ENCODE peak calls at places on chromosomes 12 and 14, in seven cellular contexts. I is activated effector memory CD4-positive, alpha-beta T cell treated with anti-CD3 and anti-CD28 coated beads, Interleukin-2, amount 50 U/mL, for 16 hours; K is B cell; P is EL; C is NCI-H1417; U is T-helper 2 cell; W is aorta. T is an unnamed sample.
A peak's percentile ranks its signal among the peaks of the same experiment; 100 is the strongest.

GRCh38 chr12:51122844-51123243 is 39.4 kb upstream of the CSRNP2 start:
- DNase-seq in W (no peak), U (no peak), K (no peak), C (no peak), I (no peak), P (no peak), T (no peak)

GRCh38 chr14:101196051-101196450 is 292.5 kb upstream of the RTL1 start:
- DNase-seq in C (no peak), K (no peak), I (peak; percentile 5), P (no peak), U (no peak), W (no peak), T (no peak)

GRCh38 chr14:58765375-58765774 is 127.6 kb downstream of the DACT1 start:
- DNase-seq in I (no peak), P (no peak), U (no peak), K (no peak), W (no peak), C (no peak), T (no peak)

GRCh38 chr12:83036847-83037246 is 350.1 kb downstream of the TMTC2 start:
- DNase-seq in K (no peak), W (no peak), P (no peak), I (no peak), U (no peak), C (no peak), T (no peak)

GRCh38 chr14:68379510-68380303 is 413.2 kb downstream of the ZFP36L1 start:
- DNase-seq in C (peak; percentile 87), I (peak; percentile 68), P (no peak), K (no peak), U (peak; percentile 20), W (no peak), T (no peak)

GRCh38 chr14:22305563-22306127 is 283.4 kb downstream of the DAD1 start:
- DNase-seq in C (no peak), U (peak; percentile 30), I (no peak), K (no peak), W (no peak), P (no peak), T (no peak)

GRCh38 chr14:23094666-23095195 is at the start of gene ACIN1:
- DNase-seq in I (peak; percentile 89), P (peak; percentile 89), C (no peak), W (peak; percentile 100), K (peak; percentile 86), U (peak; percentile 90), T (peak; percentile 87)

GRCh38 chr12:52976574-52977071 is 27.7 kb downstream of the KRT18 start:
- DNase-seq in K (no peak), P (peak; percentile 89), W (no peak), U (no peak), C (no peak), I (no peak), T (no peak)

GRCh38 chr12:132657004-132657727 is 30.0 kb downstream of the POLE start:
- DNase-seq in U (no peak), K (no peak), W (peak; percentile 9), C (no peak), I (no peak), P (no peak), T (peak; percentile 11)

GRCh38 chr14:59831121-59831730 is 39.4 kb downstream of the RTN1 start:
- DNase-seq in K (no peak), U (no peak), W (no peak), P (no peak), I (no peak), C (no peak), T (no peak)

GRCh38 chr12:27193854-27194544 is 50.1 kb upstream of the STK38L start:
- DNase-seq in K (no peak), P (peak; percentile 79), U (no peak), W (peak; percentile 85), I (no peak), C (no peak), T (peak; percentile 80)

GRCh38 chr14:88553886-88554457 is 835 bp downstream of the PTPN21 start:
- DNase-seq in U (no peak), C (no peak), I (no peak), P (peak; percentile 17), K (peak; percentile 25), W (no peak), T (peak; percentile 27)

GRCh38 chr12:93573552-93574223 is 1.2 kb downstream of the SOCS2 start:
- DNase-seq in P (peak; percentile 57), U (no peak), K (no peak), I (peak; percentile 65), W (no peak), C (no peak), T (peak; percentile 19)

GRCh38 chr14:104974665-104975390 is 3.3 kb downstream of the AHNAK2 start:
- DNase-seq in C (no peak), P (no peak), W (peak; percentile 65), K (no peak), U (no peak), I (no peak), T (no peak)

GRCh38 chr14:65832431-65833253 is 420.1 kb downstream of the FUT8 start:
- DNase-seq in U (no peak), P (peak; percentile 10), I (no peak), C (no peak), K (no peak), W (no peak), T (peak; percentile 10)

GRCh38 chr12:70711831-70712230 is 74.6 kb upstream of the PTPRB start:
- DNase-seq in P (no peak), C (no peak), U (no peak), K (no peak), I (no peak), W (no peak), T (no peak)

GRCh38 chr12:116534341-116535121 is 24.6 kb upstream of the MAP1LC3B2 start:
- DNase-seq in C (peak; percentile 40), P (peak; percentile 19), K (no peak), I (no peak), W (no peak), U (peak; percentile 10), T (peak; percentile 26)

GRCh38 chr12:22527999-22528398 is 16.3 kb downstream of the C2CD5 start:
- DNase-seq in K (no peak), I (no peak), C (no peak), W (no peak), P (peak; percentile 79), U (no peak), T (peak; percentile 73)

GRCh38 chr12:52920937-52921336 is 16.1 kb upstream of the KRT8 start:
- DNase-seq in K (no peak), U (no peak), C (no peak), W (no peak), P (peak; percentile 28), I (no peak), T (no peak)

GRCh38 chr14:104770851-104771272 is 17.9 kb downstream of the SIVA1 start:
- DNase-seq in K (no peak), C (no peak), W (no peak), U (peak; percentile 35), I (no peak), P (no peak), T (peak; percentile 32)

GRCh38 chr12:24730461-24730896 is 218.4 kb downstream of the BCAT1 start:
- DNase-seq in W (no peak), C (no peak), K (no peak), I (no peak), P (no peak), U (no peak), T (no peak)

T was measured in iris pigment epithelial cell.